ENCODE peak calls at places on chromosomes 1 and 21, in eight cellular contexts. S, R, N, A, L, M, O and K are unnamed samples.

GRCh38 chr1:17190526-17190995 is 14.4 kb upstream of the PADI1 start:
- DNase-seq in A (no peak), R (no peak), M (no peak), L (no peak), S (no peak), N (no peak), O (no peak), K (no peak)

GRCh38 chr1:231192620-231193163 is 30.8 kb downstream of the TRIM67 start:
- DNase-seq in L (peak; percentile 83), A (peak; percentile 17), R (peak; percentile 64), N (no peak), M (peak; percentile 81), O (peak; percentile 51), S (peak; percentile 72), K (no peak)

GRCh38 chr1:88973520-88974137 is 18.8 kb downstream of the KYAT3 start:
- DNase-seq in O (peak; percentile 42), S (peak; percentile 55), R (no peak), N (peak; percentile 33), M (no peak), L (no peak), A (peak; percentile 74), K (peak; percentile 48)

GRCh38 chr1:212288614-212289013 is 3.4 kb downstream of the PPP2R5A start:
- DNase-seq in S (peak; percentile 34), M (no peak), A (peak; percentile 61), N (no peak), R (no peak), O (peak; percentile 82), L (no peak), K (no peak)

GRCh38 chr1:113058861-113059441 is 14.0 kb upstream of the LRIG2 start:
- DNase-seq in A (no peak), M (no peak), N (no peak), O (no peak), L (peak; percentile 91), R (no peak), S (peak; percentile 72), K (no peak)

GRCh38 chr1:23018661-23019093 is 591 bp upstream of the KDM1A start:
- DNase-seq in L (no peak), N (no peak), O (no peak), M (no peak), A (no peak), S (no peak), R (peak; percentile 14), K (no peak)

GRCh38 chr1:206705187-206705586 is 20.5 kb downstream of the MAPKAPK2 start:
- DNase-seq in N (no peak), L (peak; percentile 60), M (peak; percentile 62), S (no peak), A (peak; percentile 81), R (no peak), O (peak; percentile 82), K (no peak)

GRCh38 chr1:207186503-207186902 is 82.5 kb downstream of the C4BPA start:
- DNase-seq in M (no peak), O (peak; percentile 18), S (no peak), R (no peak), A (peak; percentile 4), L (no peak), N (no peak), K (no peak)

GRCh38 chr1:145695781-145696629 is 11.2 kb downstream of the PDZK1 start:
- DNase-seq in L (no peak), A (no peak), N (no peak), M (no peak), S (no peak), R (peak; percentile 57), O (no peak), K (no peak)

GRCh38 chr1:171902527-171902926 is 61.2 kb downstream of the DNM3 start:
- DNase-seq in O (no peak), R (no peak), M (no peak), S (no peak), L (no peak), N (no peak), A (no peak), K (no peak)

GRCh38 chr1:227318852-227319607 is 738 bp upstream of the CDC42BPA start:
- DNase-seq in O (peak; percentile 67), N (no peak), A (peak; percentile 12), S (peak; percentile 55), R (peak; percentile 40), L (peak; percentile 77), M (peak; percentile 64), K (no peak)

GRCh38 chr1:175176246-175176645 is 16.3 kb downstream of the KIAA0040 start:
- DNase-seq in N (no peak), S (no peak), R (no peak), L (no peak), O (no peak), M (no peak), A (no peak), K (no peak)

GRCh38 chr1:222790115-222790514 is 24.7 kb upstream of the DISP1 start:
- DNase-seq in R (no peak), M (no peak), O (no peak), A (no peak), L (no peak), S (no peak), N (no peak), K (no peak)

GRCh38 chr1:118366296-118366695 is 181.3 kb upstream of the SPAG17 start:
- DNase-seq in A (peak; percentile 46), M (no peak), S (no peak), R (no peak), L (no peak), O (peak; percentile 18), N (no peak), K (no peak)

GRCh38 chr1:154888757-154889156 is 18.7 kb upstream of the KCNN3 start:
- DNase-seq in A (no peak), L (no peak), S (no peak), R (no peak), O (no peak), M (no peak), N (no peak), K (no peak)

GRCh38 chr1:172388490-172388889 is 32.0 kb upstream of the C1orf105 start:
- DNase-seq in N (no peak), R (no peak), M (no peak), O (no peak), S (no peak), A (no peak), L (no peak), K (no peak)

GRCh38 chr1:170414989-170415733 is 116.8 kb upstream of the GORAB start:
- DNase-seq in N (no peak), S (no peak), R (no peak), A (peak; percentile 84), O (peak; percentile 50), M (no peak), L (no peak), K (no peak)

GRCh38 chr21:34202553-34203332 is 129.4 kb downstream of the MRPS6 start:
- DNase-seq in L (peak; percentile 24), S (no peak), R (no peak), O (no peak), M (peak; percentile 73), A (no peak), N (peak; percentile 3), K (no peak)

GRCh38 chr1:228105996-228106799 is 2.9 kb downstream of the MRPL55 start:
- DNase-seq in A (no peak), O (no peak), R (no peak), S (no peak), L (no peak), N (no peak), M (no peak), K (no peak)

DNA sequence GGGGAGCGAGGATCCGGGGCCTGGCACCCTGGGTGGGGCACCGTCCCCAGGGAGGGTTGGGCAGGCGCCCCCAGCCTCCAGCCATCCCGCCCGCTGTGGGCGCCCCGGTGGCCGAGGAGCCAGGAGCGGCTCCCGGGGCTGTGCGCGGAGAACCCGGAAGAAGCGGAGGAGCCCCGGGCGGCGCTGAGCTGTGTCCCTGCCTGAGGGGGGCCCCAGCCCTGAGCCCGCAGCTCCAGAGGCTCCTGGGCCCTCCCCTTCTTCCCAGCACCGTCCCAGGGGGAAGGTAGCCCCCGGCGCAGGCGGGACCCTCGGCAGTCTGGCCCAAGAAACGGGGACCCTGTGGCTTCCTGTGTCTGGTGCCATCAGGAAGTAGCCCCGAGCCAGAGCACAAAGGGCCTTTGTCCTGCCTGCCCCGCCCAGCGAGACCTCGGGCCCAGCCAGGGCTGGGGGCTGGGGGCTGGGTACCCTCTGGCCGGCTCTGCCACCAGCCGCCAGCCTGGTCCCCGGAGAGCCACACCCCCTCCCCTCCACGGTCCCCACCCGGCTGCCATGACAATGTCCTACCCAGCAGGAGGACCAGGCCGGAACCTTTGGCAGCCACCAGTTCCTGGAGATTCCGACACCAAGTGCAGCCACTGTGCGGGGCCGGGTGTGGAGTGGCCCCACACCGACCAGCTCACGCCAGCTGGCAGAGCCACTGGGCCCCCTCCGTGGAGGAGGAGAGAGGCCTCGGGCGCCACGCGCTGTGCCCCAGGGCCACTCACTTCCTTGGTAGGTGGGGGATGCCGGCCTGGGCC is 15.6 kb upstream of the TTLL10 start:
- DNase-seq in R (peak; percentile 69), O (peak; percentile 27), S (peak; percentile 38), M (peak; percentile 82), A (peak; percentile 8), L (peak; percentile 45), N (no peak), K (no peak)
- H3K4me3 ChIP-seq in R (peak overlapping the region; percentile 40), O (peak overlapping the region; percentile 46), S (peak overlapping the region; percentile 1), M (peak overlapping the region; percentile 77), A (peak overlapping the region; percentile 62), L (peak overlapping the region; percentile 65), N (peak overlapping the region; percentile 56), K (no peak overlapping the region)

DNA sequence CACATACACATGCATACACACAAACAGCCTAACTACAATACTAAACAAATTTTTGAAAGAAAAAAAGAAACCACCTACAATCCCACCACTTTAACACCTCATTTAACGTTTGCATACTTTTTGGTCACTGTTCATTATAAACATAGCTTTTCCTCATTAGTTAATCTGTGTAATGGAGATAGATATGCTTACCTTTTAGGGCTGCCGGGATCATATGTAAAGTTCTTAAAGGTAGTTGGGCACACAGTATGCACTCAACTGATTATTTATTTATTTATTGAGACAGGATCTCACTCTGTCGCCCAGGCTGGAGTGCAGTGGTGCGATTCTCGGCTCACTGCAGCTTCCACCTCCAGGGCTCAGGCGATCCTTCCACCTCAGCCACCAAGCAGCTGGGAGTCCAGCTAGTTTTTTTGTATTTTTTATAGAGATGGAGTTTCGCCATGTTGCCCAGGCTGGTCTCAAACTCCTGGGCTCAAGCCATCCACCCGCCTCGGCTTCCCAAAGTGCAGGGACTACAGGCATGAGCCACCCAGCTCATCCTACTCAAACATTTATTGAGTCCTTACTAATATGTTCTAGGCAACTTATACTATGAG is 694 bp upstream of the BCL10 start:
- DNase-seq in A (no peak), S (no peak), O (no peak), M (no peak), L (no peak), N (no peak), R (no peak), K (no peak)
- H3K4me3 ChIP-seq in A (peak overlapping the region; percentile 85), S (peak overlapping the region; percentile 2), O (peak overlapping the region; percentile 0), M (peak overlapping the region; percentile 82), L (peak overlapping the region; percentile 88), N (peak overlapping the region; percentile 67), R (no peak overlapping the region), K (peak overlapping the region; percentile 97)

GRCh38 chr21:43361493-43362296 is 65.2 kb downstream of the SIK1 start:
- DNase-seq in O (no peak), M (no peak), R (no peak), A (no peak), N (no peak), L (no peak), S (peak; percentile 16), K (peak; percentile 51)
- H3K4me3 ChIP-seq in O (no peak overlapping the region), M (peak overlapping the region; percentile 31), R (no peak overlapping the region), A (no peak overlapping the region), N (no peak overlapping the region), L (peak overlapping the region; percentile 32), S (no peak overlapping the region), K (peak overlapping the region; percentile 44)

DNA sequence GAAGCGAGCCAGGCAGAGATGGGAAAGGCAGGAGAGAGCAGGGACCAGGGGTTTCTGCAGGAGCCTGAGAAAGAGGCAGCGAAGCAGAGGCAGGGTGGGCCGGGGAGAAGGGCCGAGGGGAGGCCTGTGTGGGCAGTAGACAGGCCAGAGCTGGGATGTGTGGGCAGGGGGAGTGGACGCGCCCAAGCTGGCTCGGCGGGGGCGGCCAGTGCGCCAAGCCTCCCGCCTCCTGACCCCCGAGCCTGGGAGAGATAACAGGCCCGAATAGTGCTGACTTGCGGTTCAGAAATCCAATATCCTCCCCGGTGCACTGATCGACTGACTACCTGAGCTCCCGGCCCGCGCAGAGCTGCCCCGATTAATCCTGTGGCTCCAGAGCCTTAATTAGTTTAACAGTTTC is 41.9 kb downstream of the AHDC1 start:
- DNase-seq in R (no peak), A (no peak), M (no peak), S (no peak), L (no peak), N (no peak), O (no peak), K (no peak)
- H3K4me3 ChIP-seq in R (no peak overlapping the region), A (peak overlapping the region; percentile 17), M (no peak overlapping the region), S (no peak overlapping the region), L (no peak overlapping the region), N (no peak overlapping the region), O (no peak overlapping the region), K (no peak overlapping the region)